ENCODE peak calls at places on chromosome 11, in eight cellular contexts. One of them, this sample, is unnamed.

GRCh38 chr11:75524576-75525432 is 937 bp downstream of the GDPD5 start:
- DNase-seq in ovary: peak
- DNase-seq in astrocyte of the spinal cord: no peak
- DNase-seq in NB4: peak
- DNase-seq in PC-3: peak
- DNase-seq in MM.1S: no peak
- DNase-seq in CD8-positive, alpha-beta T cell: peak
- DNase-seq in cardiac fibroblast: peak
- DNase-seq in this sample: no peak

GRCh38 chr11:60872124-60872951 is 5.0 kb downstream of the ZP1 start:
- DNase-seq in CD8-positive, alpha-beta T cell: no peak
- DNase-seq in cardiac fibroblast: peak
- DNase-seq in astrocyte of the spinal cord: peak
- DNase-seq in MM.1S: peak
- DNase-seq in PC-3: no peak
- DNase-seq in NB4: peak
- DNase-seq in ovary: peak
- DNase-seq in this sample: peak

GRCh38 chr11:69339916-69340565 is 46.1 kb downstream of the MYEOV start:
- DNase-seq in CD8-positive, alpha-beta T cell: no peak
- DNase-seq in ovary: no peak
- DNase-seq in cardiac fibroblast: no peak
- DNase-seq in astrocyte of the spinal cord: no peak
- DNase-seq in PC-3: no peak
- DNase-seq in NB4: no peak
- DNase-seq in MM.1S: no peak
- DNase-seq in this sample: no peak

GRCh38 chr11:99015634-99016454 is 4.9 kb upstream of the CNTN5 start:
- DNase-seq in ovary: no peak
- DNase-seq in astrocyte of the spinal cord: peak
- DNase-seq in cardiac fibroblast: peak
- DNase-seq in PC-3: peak
- DNase-seq in NB4: peak
- DNase-seq in CD8-positive, alpha-beta T cell: no peak
- DNase-seq in MM.1S: peak
- DNase-seq in this sample: peak

GRCh38 chr11:72589802-72590761 is 84.1 kb downstream of the PDE2A start:
- DNase-seq in cardiac fibroblast: peak
- DNase-seq in MM.1S: peak
- DNase-seq in PC-3: peak
- DNase-seq in NB4: peak
- DNase-seq in CD8-positive, alpha-beta T cell: peak
- DNase-seq in astrocyte of the spinal cord: peak
- DNase-seq in ovary: no peak
- DNase-seq in this sample: peak

GRCh38 chr11:22432331-22433065 is 94.3 kb downstream of the SLC17A6 start:
- DNase-seq in ovary: peak
- DNase-seq in NB4: no peak
- DNase-seq in CD8-positive, alpha-beta T cell: no peak
- DNase-seq in cardiac fibroblast: peak
- DNase-seq in MM.1S: no peak
- DNase-seq in PC-3: no peak
- DNase-seq in astrocyte of the spinal cord: peak
- DNase-seq in this sample: peak

GRCh38 chr11:130737041-130737830 is 179.0 kb downstream of the SNX19 start:
- DNase-seq in NB4: no peak
- DNase-seq in PC-3: no peak
- DNase-seq in cardiac fibroblast: peak
- DNase-seq in ovary: no peak
- DNase-seq in astrocyte of the spinal cord: no peak
- DNase-seq in MM.1S: no peak
- DNase-seq in CD8-positive, alpha-beta T cell: no peak
- DNase-seq in this sample: no peak

GRCh38 chr11:82811369-82811768 is 77.7 kb upstream of the FAM181B start:
- DNase-seq in CD8-positive, alpha-beta T cell: no peak
- DNase-seq in ovary: no peak
- DNase-seq in astrocyte of the spinal cord: no peak
- DNase-seq in PC-3: no peak
- DNase-seq in NB4: no peak
- DNase-seq in cardiac fibroblast: no peak
- DNase-seq in MM.1S: no peak
- DNase-seq in this sample: no peak

GRCh38 chr11:71504526-71504925 is 22.5 kb upstream of the KRTAP5-7 start:
- DNase-seq in PC-3: no peak
- DNase-seq in MM.1S: no peak
- DNase-seq in cardiac fibroblast: no peak
- DNase-seq in CD8-positive, alpha-beta T cell: no peak
- DNase-seq in astrocyte of the spinal cord: no peak
- DNase-seq in NB4: no peak
- DNase-seq in ovary: no peak
- DNase-seq in this sample: peak

GRCh38 chr11:73950869-73951710 is at the start of gene DNAJB13:
- DNase-seq in NB4: peak
- DNase-seq in MM.1S: peak
- DNase-seq in ovary: no peak
- DNase-seq in PC-3: peak
- DNase-seq in CD8-positive, alpha-beta T cell: no peak
- DNase-seq in astrocyte of the spinal cord: peak
- DNase-seq in cardiac fibroblast: peak
- DNase-seq in this sample: peak

GRCh38 chr11:76795285-76795935 is 12.3 kb downstream of the TSKU start:
- DNase-seq in ovary: no peak
- DNase-seq in PC-3: no peak
- DNase-seq in NB4: no peak
- DNase-seq in CD8-positive, alpha-beta T cell: no peak
- DNase-seq in astrocyte of the spinal cord: no peak
- DNase-seq in MM.1S: no peak
- DNase-seq in cardiac fibroblast: no peak
- DNase-seq in this sample: no peak

GRCh38 chr11:12918667-12919066 is 90.4 kb upstream of the RASSF10 start:
- DNase-seq in cardiac fibroblast: no peak
- DNase-seq in ovary: no peak
- DNase-seq in CD8-positive, alpha-beta T cell: no peak
- DNase-seq in NB4: no peak
- DNase-seq in astrocyte of the spinal cord: no peak
- DNase-seq in PC-3: no peak
- DNase-seq in MM.1S: no peak
- DNase-seq in this sample: no peak

GRCh38 chr11:65274734-65275682 is 13.2 kb downstream of the POLA2 start:
- DNase-seq in ovary: peak
- DNase-seq in NB4: peak
- DNase-seq in PC-3: peak
- DNase-seq in astrocyte of the spinal cord: peak
- DNase-seq in cardiac fibroblast: peak
- DNase-seq in CD8-positive, alpha-beta T cell: no peak
- DNase-seq in MM.1S: peak
- DNase-seq in this sample: peak

GRCh38 chr11:60767388-60767811 is 10.7 kb downstream of the MS4A15 start:
- DNase-seq in NB4: no peak
- DNase-seq in cardiac fibroblast: no peak
- DNase-seq in PC-3: no peak
- DNase-seq in astrocyte of the spinal cord: no peak
- DNase-seq in ovary: no peak
- DNase-seq in CD8-positive, alpha-beta T cell: no peak
- DNase-seq in MM.1S: no peak
- DNase-seq in this sample: no peak

DNA sequence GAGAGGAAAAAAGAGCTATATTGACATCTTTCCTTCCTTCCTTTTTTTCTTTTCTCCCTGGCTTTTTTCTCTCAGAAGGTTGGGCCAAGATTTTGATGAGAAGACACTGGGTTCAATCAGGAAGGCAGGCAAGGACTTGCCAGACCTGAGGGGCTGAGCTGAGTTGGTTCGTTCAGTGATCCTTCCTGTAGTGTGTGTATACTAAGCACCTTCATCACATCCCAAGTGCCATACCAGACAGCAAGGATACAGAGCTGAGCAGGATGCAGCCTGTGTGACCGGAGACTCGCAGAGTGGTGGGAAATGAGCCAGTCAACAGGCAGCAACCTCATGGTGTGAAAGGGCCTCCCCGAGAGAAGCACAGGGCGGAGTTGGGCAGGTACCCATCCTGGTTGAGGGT is 95.5 kb downstream of the SPON1 start:
- DNase-seq in astrocyte of the spinal cord: no peak
- DNase-seq in PC-3: no peak
- DNase-seq in cardiac fibroblast: no peak
- DNase-seq in NB4: no peak
- DNase-seq in CD8-positive, alpha-beta T cell: no peak
- DNase-seq in ovary: no peak
- DNase-seq in MM.1S: no peak
- DNase-seq in this sample: peak
- TF ChIP-seq CTCF in astrocyte of the spinal cord: no peak
- TF ChIP-seq CTCF in PC-3: no peak
- TF ChIP-seq CTCF in cardiac fibroblast: no peak
- TF ChIP-seq CTCF in NB4: no peak
- TF ChIP-seq CTCF in CD8-positive, alpha-beta T cell: no peak
- TF ChIP-seq CTCF in ovary: no peak
- TF ChIP-seq CTCF in MM.1S: no peak
- TF ChIP-seq CTCF in this sample: no peak

GRCh38 chr11:16925495-16926065 is 88.6 kb downstream of the PLEKHA7 start:
- DNase-seq in NB4: no peak
- DNase-seq in MM.1S: peak
- DNase-seq in PC-3: peak
- DNase-seq in CD8-positive, alpha-beta T cell: no peak
- DNase-seq in ovary: peak
- DNase-seq in astrocyte of the spinal cord: peak
- DNase-seq in cardiac fibroblast: peak
- DNase-seq in this sample: peak
- H3K4me3 ChIP-seq in NB4: no peak
- H3K4me3 ChIP-seq in MM.1S: peak
- H3K4me3 ChIP-seq in PC-3: peak
- H3K4me3 ChIP-seq in CD8-positive, alpha-beta T cell: no peak
- H3K4me3 ChIP-seq in ovary: peak
- H3K4me3 ChIP-seq in astrocyte of the spinal cord: peak
- H3K4me3 ChIP-seq in cardiac fibroblast: peak
- H3K4me3 ChIP-seq in this sample: peak

GRCh38 chr11:27397619-27398412 is 34.8 kb upstream of the CCDC34 start:
- DNase-seq in cardiac fibroblast: no peak
- DNase-seq in CD8-positive, alpha-beta T cell: no peak
- DNase-seq in NB4: no peak
- DNase-seq in ovary: no peak
- DNase-seq in astrocyte of the spinal cord: no peak
- DNase-seq in PC-3: no peak
- DNase-seq in MM.1S: no peak
- DNase-seq in this sample: peak
- TF ChIP-seq CTCF in cardiac fibroblast: no peak
- TF ChIP-seq CTCF in CD8-positive, alpha-beta T cell: no peak
- TF ChIP-seq CTCF in NB4: no peak
- TF ChIP-seq CTCF in ovary: no peak
- TF ChIP-seq CTCF in astrocyte of the spinal cord: no peak
- TF ChIP-seq CTCF in PC-3: no peak
- TF ChIP-seq CTCF in MM.1S: no peak
- TF ChIP-seq CTCF in this sample: no peak

DNA sequence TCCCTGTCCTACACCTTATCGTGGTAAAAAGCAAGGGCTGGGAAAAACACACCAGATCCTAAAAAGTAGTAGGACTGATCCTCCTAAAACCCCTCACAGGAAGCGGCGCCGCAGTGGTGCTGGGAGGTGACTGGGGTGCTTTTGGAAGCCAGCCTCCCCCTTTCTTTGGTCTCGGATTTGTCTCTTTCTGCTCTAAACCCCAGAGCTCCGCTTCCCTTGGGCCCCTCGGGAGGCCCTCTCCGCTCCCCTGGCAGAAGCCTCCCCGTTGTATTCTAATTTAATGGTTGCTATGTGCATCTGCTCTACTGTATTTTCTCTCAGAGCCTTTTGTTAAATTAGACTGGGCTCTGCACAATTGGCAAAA is 587.8 kb downstream of the OPCML start:
- DNase-seq in NB4: no peak
- DNase-seq in astrocyte of the spinal cord: no peak
- DNase-seq in ovary: no peak
- DNase-seq in PC-3: no peak
- DNase-seq in cardiac fibroblast: no peak
- DNase-seq in MM.1S: no peak
- DNase-seq in CD8-positive, alpha-beta T cell: no peak
- DNase-seq in this sample: no peak
- H3K4me3 ChIP-seq in NB4: no peak
- H3K4me3 ChIP-seq in astrocyte of the spinal cord: no peak
- H3K4me3 ChIP-seq in ovary: no peak
- H3K4me3 ChIP-seq in PC-3: no peak
- H3K4me3 ChIP-seq in cardiac fibroblast: no peak
- H3K4me3 ChIP-seq in MM.1S: no peak
- H3K4me3 ChIP-seq in CD8-positive, alpha-beta T cell: no peak
- H3K4me3 ChIP-seq in this sample: no peak

DNA sequence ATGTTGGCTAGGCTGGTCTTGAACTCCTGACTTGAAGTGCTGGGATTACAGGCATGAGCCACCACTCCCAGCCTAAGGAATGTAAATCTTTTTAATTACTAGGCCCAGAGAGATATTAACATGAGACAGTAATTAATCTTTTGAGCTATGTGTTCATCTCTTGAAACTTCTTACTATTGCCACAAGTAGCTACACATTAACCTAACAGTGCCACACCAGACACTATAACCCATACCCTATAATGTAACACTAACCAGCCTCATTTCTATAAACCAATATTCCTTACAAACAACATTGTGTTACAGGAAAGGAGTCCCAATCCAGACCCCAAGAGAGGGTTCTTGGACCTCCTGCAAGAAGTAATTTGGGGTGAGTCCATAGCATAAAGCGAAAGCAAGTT is 8.0 kb upstream of the COX8A start:
- DNase-seq in cardiac fibroblast: no peak
- DNase-seq in CD8-positive, alpha-beta T cell: no peak
- DNase-seq in MM.1S: no peak
- DNase-seq in ovary: no peak
- DNase-seq in astrocyte of the spinal cord: no peak
- DNase-seq in PC-3: no peak
- DNase-seq in NB4: no peak
- DNase-seq in this sample: no peak
- TF ChIP-seq CTCF in cardiac fibroblast: no peak
- TF ChIP-seq CTCF in CD8-positive, alpha-beta T cell: no peak
- TF ChIP-seq CTCF in MM.1S: no peak
- TF ChIP-seq CTCF in ovary: no peak
- TF ChIP-seq CTCF in astrocyte of the spinal cord: no peak
- TF ChIP-seq CTCF in PC-3: no peak
- TF ChIP-seq CTCF in NB4: no peak
- TF ChIP-seq CTCF in this sample: no peak

GRCh38 chr11:27703453-27703852 is 3.2 kb upstream of the BDNF start:
- DNase-seq in cardiac fibroblast: peak
- DNase-seq in astrocyte of the spinal cord: peak
- DNase-seq in MM.1S: no peak
- DNase-seq in ovary: no peak
- DNase-seq in PC-3: peak
- DNase-seq in CD8-positive, alpha-beta T cell: no peak
- DNase-seq in NB4: no peak
- DNase-seq in this sample: no peak
- H3K4me3 ChIP-seq in cardiac fibroblast: no peak
- H3K4me3 ChIP-seq in astrocyte of the spinal cord: no peak
- H3K4me3 ChIP-seq in MM.1S: no peak
- H3K4me3 ChIP-seq in ovary: no peak
- H3K4me3 ChIP-seq in PC-3: no peak
- H3K4me3 ChIP-seq in CD8-positive, alpha-beta T cell: no peak
- H3K4me3 ChIP-seq in NB4: no peak
- H3K4me3 ChIP-seq in this sample: no peak

GRCh38 chr11:124415356-124415923 is 9.2 kb downstream of the OR8B4 start:
- DNase-seq in ovary: no peak
- DNase-seq in MM.1S: peak
- DNase-seq in PC-3: peak
- DNase-seq in NB4: peak
- DNase-seq in CD8-positive, alpha-beta T cell: no peak
- DNase-seq in cardiac fibroblast: peak
- DNase-seq in astrocyte of the spinal cord: peak
- DNase-seq in this sample: peak
- TF ChIP-seq CTCF in ovary: no peak
- TF ChIP-seq CTCF in MM.1S: peak
- TF ChIP-seq CTCF in PC-3: peak
- TF ChIP-seq CTCF in NB4: peak
- TF ChIP-seq CTCF in CD8-positive, alpha-beta T cell: peak
- TF ChIP-seq CTCF in cardiac fibroblast: peak
- TF ChIP-seq CTCF in astrocyte of the spinal cord: peak
- TF ChIP-seq CTCF in this sample: peak

GRCh38 chr11:46345881-46346484 is 1.3 kb upstream of the DGKZ start:
- DNase-seq in CD8-positive, alpha-beta T cell: no peak
- DNase-seq in MM.1S: no peak
- DNase-seq in ovary: no peak
- DNase-seq in NB4: peak
- DNase-seq in cardiac fibroblast: no peak
- DNase-seq in PC-3: no peak
- DNase-seq in astrocyte of the spinal cord: no peak
- DNase-seq in this sample: no peak
- H3K4me3 ChIP-seq in CD8-positive, alpha-beta T cell: peak
- H3K4me3 ChIP-seq in MM.1S: no peak
- H3K4me3 ChIP-seq in ovary: no peak
- H3K4me3 ChIP-seq in NB4: peak
- H3K4me3 ChIP-seq in cardiac fibroblast: no peak
- H3K4me3 ChIP-seq in PC-3: no peak
- H3K4me3 ChIP-seq in astrocyte of the spinal cord: no peak
- H3K4me3 ChIP-seq in this sample: peak

This sample was measured in epithelial cell of esophagus.